ENCODE peak calls at places on chromosomes 1 and 21, in eight cellular contexts. D, C, K, G, H, Q, X and V are unnamed samples.

GRCh38 chr1:202689082-202689481 is 21.2 kb downstream of the SYT2 start:
- DNase-seq in D (no peak), C (no peak), K (no peak), G (no peak), H (no peak), Q (no peak), X (no peak), V (no peak)

GRCh38 chr1:53309802-53310201 is 18.1 kb downstream of the LRP8 start:
- DNase-seq in D (no peak), C (no peak), K (no peak), G (no peak), H (no peak), Q (no peak), X (no peak), V (no peak)

GRCh38 chr1:53249706-53250105 is 11.4 kb upstream of the MAGOH start:
- DNase-seq in D (no peak), C (no peak), K (no peak), G (no peak), H (no peak), Q (no peak), X (no peak), V (no peak)

GRCh38 chr1:228809621-228810313 is 74.5 kb downstream of the RHOU start:
- DNase-seq in D (no peak), C (no peak), K (no peak), G (no peak), H (no peak), Q (peak), X (no peak), V (no peak)

GRCh38 chr1:210104103-210104502 is 128.5 kb upstream of the SERTAD4 start:
- DNase-seq in D (no peak), C (no peak), K (no peak), G (no peak), H (no peak), Q (no peak), X (no peak), V (no peak)

GRCh38 chr1:23451452-23451851 is 26.9 kb upstream of the TCEA3 start:
- DNase-seq in D (no peak), C (no peak), K (no peak), G (no peak), H (peak), Q (no peak), X (no peak), V (no peak)

GRCh38 chr1:30853350-30853749 is 55.2 kb downstream of the SDC3 start:
- DNase-seq in D (no peak), C (no peak), K (no peak), G (no peak), H (no peak), Q (no peak), X (no peak), V (no peak)

GRCh38 chr1:153293847-153294246 is 18.9 kb downstream of the PGLYRP3 start:
- DNase-seq in D (no peak), C (no peak), K (no peak), G (no peak), H (no peak), Q (no peak), X (no peak), V (no peak)

GRCh38 chr21:44732263-44732662 is 20.9 kb upstream of the TSPEAR start:
- DNase-seq in D (no peak), C (no peak), K (no peak), G (no peak), H (no peak), Q (no peak), X (no peak), V (no peak)

GRCh38 chr1:116743535-116743934 is 10.7 kb upstream of the CD2 start:
- DNase-seq in D (no peak), C (no peak), K (no peak), G (no peak), H (peak), Q (no peak), X (no peak), V (no peak)

GRCh38 chr1:172781513-172782140 is 122.7 kb downstream of the FASLG start:
- DNase-seq in D (no peak), C (no peak), K (no peak), G (no peak), H (no peak), Q (no peak), X (no peak), V (no peak)

GRCh38 chr1:112762541-112763141 is 47.5 kb upstream of the PPM1J start:
- DNase-seq in D (no peak), C (peak), K (no peak), G (no peak), H (peak), Q (no peak), X (no peak), V (no peak)

GRCh38 chr1:65256860-65257719 is 52.3 kb upstream of the DNAJC6 start:
- DNase-seq in D (no peak), C (no peak), K (no peak), G (no peak), H (no peak), Q (no peak), X (no peak), V (no peak)

GRCh38 chr1:246270236-246270635 is 236.8 kb downstream of the SMYD3 start:
- DNase-seq in D (no peak), C (no peak), K (no peak), G (no peak), H (no peak), Q (no peak), X (no peak), V (no peak)

GRCh38 chr1:174964261-174964984 is 35.3 kb upstream of the CACYBP start:
- DNase-seq in D (no peak), C (no peak), K (no peak), G (no peak), H (peak), Q (no peak), X (peak), V (no peak)

GRCh38 chr21:22575165-22575584 is 1577.0 kb downstream of the NCAM2 start:
- DNase-seq in D (peak), C (peak), K (no peak), G (no peak), H (no peak), Q (no peak), X (no peak), V (no peak)

GRCh38 chr1:203342192-203342940 is 8.6 kb downstream of the FMOD start:
- DNase-seq in D (peak), C (peak), K (no peak), G (no peak), H (peak), Q (no peak), X (peak), V (peak)

GRCh38 chr1:5988596-5989285 is 3.5 kb downstream of the NPHP4 start:
- DNase-seq in D (no peak), C (no peak), K (no peak), G (no peak), H (no peak), Q (no peak), X (no peak), V (no peak)

GRCh38 chr21:39630191-39630591 is 17.5 kb downstream of the B3GALT5 start:
- DNase-seq in D (no peak), C (peak), K (no peak), G (no peak), H (peak), Q (no peak), X (no peak), V (peak)

GRCh38 chr1:5683446-5683845 is 308.8 kb downstream of the NPHP4 start:
- DNase-seq in D (no peak), C (no peak), K (no peak), G (no peak), H (no peak), Q (no peak), X (no peak), V (no peak)

GRCh38 chr1:85078903-85079302 is 30.6 kb upstream of the MCOLN3 start:
- DNase-seq in D (peak), C (peak), K (no peak), G (no peak), H (peak), Q (no peak), X (no peak), V (no peak)

GRCh38 chr1:227845519-227845918 is 30.0 kb downstream of the PRSS38 start:
- DNase-seq in D (no peak), C (no peak), K (no peak), G (no peak), H (no peak), Q (no peak), X (no peak), V (no peak)

GRCh38 chr1:11495579-11495978 is 16.6 kb downstream of the DISP3 start:
- DNase-seq in D (no peak), C (no peak), K (no peak), G (no peak), H (no peak), Q (no peak), X (no peak), V (no peak)

GRCh38 chr1:14095001-14095400 is 395.0 kb downstream of the PRDM2 start:
- DNase-seq in D (peak), C (peak), K (no peak), G (no peak), H (peak), Q (no peak), X (no peak), V (peak)

GRCh38 chr1:225343618-225344017 is 84.2 kb downstream of the LBR start:
- DNase-seq in D (no peak), C (peak), K (no peak), G (no peak), H (peak), Q (no peak), X (peak), V (peak)

GRCh38 chr21:28283652-28284490 is 708.8 kb downstream of the LTN1 start:
- DNase-seq in D (peak), C (peak), K (no peak), G (no peak), H (peak), Q (no peak), X (no peak), V (no peak)

GRCh38 chr1:115251856-115252255 is 86.2 kb downstream of the NGF start:
- DNase-seq in D (peak), C (peak), K (no peak), G (no peak), H (peak), Q (no peak), X (no peak), V (no peak)

GRCh38 chr21:44706706-44707615 is 4.4 kb downstream of the TSPEAR start:
- DNase-seq in D (no peak), C (no peak), K (no peak), G (no peak), H (no peak), Q (no peak), X (no peak), V (no peak)

GRCh38 chr1:155062702-155063411 is 683 bp upstream of the EFNA4 start:
- DNase-seq in D (no peak), C (peak), K (peak), G (no peak), H (peak), Q (peak), X (peak), V (no peak)

GRCh38 chr1:16986596-16987361 is 6.4 kb upstream of the MFAP2 start:
- DNase-seq in D (no peak), C (no peak), K (no peak), G (no peak), H (no peak), Q (no peak), X (no peak), V (no peak)

GRCh38 chr1:183956559-183957188 is 80.9 kb downstream of the COLGALT2 start:
- DNase-seq in D (peak), C (peak), K (peak), G (peak), H (peak), Q (no peak), X (peak), V (peak)

GRCh38 chr21:44914176-44914874 is 6.4 kb downstream of the ITGB2 start:
- DNase-seq in D (no peak), C (no peak), K (peak), G (no peak), H (no peak), Q (no peak), X (no peak), V (no peak)

GRCh38 chr1:54047384-54048315 is 5.4 kb downstream of the TMEM59 start:
- DNase-seq in D (no peak), C (no peak), K (no peak), G (no peak), H (peak), Q (no peak), X (no peak), V (no peak)

GRCh38 chr1:42931108-42931539 is 27.5 kb downstream of the SLC2A1 start:
- DNase-seq in D (peak), C (peak), K (no peak), G (peak), H (peak), Q (no peak), X (no peak), V (no peak)

GRCh38 chr1:182357913-182358312 is 33.7 kb downstream of the GLUL start:
- DNase-seq in D (no peak), C (no peak), K (no peak), G (no peak), H (no peak), Q (no peak), X (peak), V (no peak)

GRCh38 chr1:42971848-42972291 is 13.2 kb upstream of the SLC2A1 start:
- DNase-seq in D (no peak), C (no peak), K (no peak), G (no peak), H (peak), Q (peak), X (no peak), V (no peak)

GRCh38 chr1:19260211-19261138 is 8.9 kb downstream of the MRTO4 start:
- DNase-seq in D (no peak), C (peak), K (no peak), G (no peak), H (peak), Q (peak), X (peak), V (no peak)

GRCh38 chr1:34852677-34853217 is 6.8 kb downstream of the SMIM12 start:
- DNase-seq in D (peak), C (peak), K (peak), G (peak), H (peak), Q (peak), X (peak), V (peak)

GRCh38 chr1:186595969-186596368 is 84.3 kb downstream of the PTGS2 start:
- DNase-seq in D (no peak), C (no peak), K (no peak), G (no peak), H (peak), Q (no peak), X (no peak), V (no peak)